ENCODE peak calls at places on chromosomes 6 and 20, in eight cellular contexts. I is A549, A is endothelial cell of umbilical vein, C is SK-N-SH, M is HepG2, L is GM12878, D is K562, S is HCT116. W is an unnamed sample.

GRCh38 chr6:159301277-159301676 is 132.1 kb downstream of the FNDC1 start:
- DNase-seq in I (no peak), A (no peak), C (no peak), M (no peak), L (no peak), D (no peak), S (no peak), W (no peak)

GRCh38 chr6:24340998-24341934 is 16.6 kb downstream of the DCDC2 start:
- DNase-seq in I (peak), A (no peak), C (no peak), M (peak), L (no peak), D (no peak), S (no peak), W (no peak)

GRCh38 chr6:165573671-165574070 is 89.4 kb downstream of the PDE10A start:
- DNase-seq in I (peak), A (peak), C (peak), M (no peak), L (no peak), D (no peak), S (peak), W (no peak)

GRCh38 chr6:128807577-128807976 is 75.4 kb upstream of the LAMA2 start:
- DNase-seq in I (peak), A (peak), C (no peak), M (peak), L (no peak), D (no peak), S (peak), W (peak)

GRCh38 chr6:12844284-12845223 is 128.0 kb downstream of the PHACTR1 start:
- DNase-seq in I (peak), A (peak), C (peak), M (peak), L (no peak), D (peak), S (peak), W (peak)

GRCh38 chr6:137495652-137496391 is 1.6 kb upstream of the OLIG3 start:
- DNase-seq in I (no peak), A (no peak), C (no peak), M (no peak), L (no peak), D (no peak), S (no peak), W (no peak)

GRCh38 chr6:47241742-47242482 is 67.8 kb downstream of the TNFRSF21 start:
- DNase-seq in I (peak), A (no peak), C (no peak), M (no peak), L (no peak), D (no peak), S (no peak), W (peak)

GRCh38 chr20:56368351-56369134 is 9.8 kb downstream of the FAM210B start:
- DNase-seq in I (no peak), A (no peak), C (no peak), M (no peak), L (no peak), D (no peak), S (no peak), W (peak)

GRCh38 chr6:49541210-49541724 is 9.2 kb upstream of the C6orf141 start:
- DNase-seq in I (peak), A (peak), C (no peak), M (peak), L (no peak), D (no peak), S (peak), W (peak)
- TF ChIP-seq MAX in I (peak), A (no peak), C (no peak), M (no peak), L (no peak), D (no peak), S (no peak), W (no peak)

GRCh38 chr6:27667651-27668441 is 194.9 kb upstream of the ZNF184 start:
- DNase-seq in I (peak), A (no peak), C (no peak), M (no peak), L (no peak), D (no peak), S (no peak), W (peak)

GRCh38 chr6:27668442-27669275 is 195.8 kb upstream of the ZNF184 start:
- DNase-seq in I (peak), A (peak), C (peak), M (peak), L (no peak), D (peak), S (peak), W (peak)

GRCh38 chr6:27667016-27667415 is 194.1 kb upstream of the ZNF184 start:
- DNase-seq in I (no peak), A (no peak), C (no peak), M (no peak), L (no peak), D (no peak), S (no peak), W (no peak)

GRCh38 chr6:27662770-27663169 is 189.9 kb upstream of the ZNF184 start:
- DNase-seq in I (peak), A (no peak), C (no peak), M (no peak), L (no peak), D (no peak), S (no peak), W (no peak)
- TF ChIP-seq MAX in I (no peak), A (no peak), C (no peak), M (no peak), L (no peak), D (no peak), S (no peak), W (no peak)

DNA sequence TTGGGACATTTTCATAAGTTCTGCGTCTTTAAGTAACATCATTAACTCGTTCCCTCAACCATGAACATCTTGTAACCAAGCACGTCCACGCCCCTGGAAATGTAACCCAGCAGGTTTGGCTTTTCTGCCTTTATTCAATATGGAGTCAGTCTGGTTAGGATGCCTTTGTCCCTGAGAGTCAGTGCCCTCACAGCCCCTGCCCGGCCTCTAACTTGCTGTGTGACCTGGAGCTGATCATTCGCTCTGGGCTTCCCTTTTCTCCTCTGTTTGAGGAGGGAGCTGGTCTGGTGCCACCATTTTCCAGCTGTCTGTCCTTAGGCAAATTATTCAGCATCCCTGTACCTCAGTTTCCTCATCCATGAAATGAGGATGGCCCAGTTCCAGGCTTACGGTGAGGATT is 26.5 kb upstream of the ANGPT4 start:
- DNase-seq in I (no peak), A (no peak), C (no peak), M (no peak), L (no peak), D (no peak), S (no peak), W (no peak)
- TF ChIP-seq MAX in I (no peak), A (no peak), C (no peak), M (no peak), L (no peak), D (no peak), S (no peak), W (no peak)

GRCh38 chr20:59104848-59105247 is 58.8 kb upstream of the ZNF831 start:
- DNase-seq in I (no peak), A (no peak), C (no peak), M (no peak), L (no peak), D (no peak), S (no peak), W (peak)
- TF ChIP-seq MAX in I (no peak), A (no peak), C (no peak), M (no peak), L (no peak), D (no peak), S (no peak), W (no peak)

GRCh38 chr6:139588734-139589418 is 214.4 kb upstream of the CITED2 start:
- DNase-seq in I (peak), A (no peak), C (no peak), M (peak), L (no peak), D (no peak), S (no peak), W (no peak)
- TF ChIP-seq MAX in I (no peak), A (no peak), C (no peak), M (no peak), L (no peak), D (no peak), S (no peak), W (no peak)

DNA sequence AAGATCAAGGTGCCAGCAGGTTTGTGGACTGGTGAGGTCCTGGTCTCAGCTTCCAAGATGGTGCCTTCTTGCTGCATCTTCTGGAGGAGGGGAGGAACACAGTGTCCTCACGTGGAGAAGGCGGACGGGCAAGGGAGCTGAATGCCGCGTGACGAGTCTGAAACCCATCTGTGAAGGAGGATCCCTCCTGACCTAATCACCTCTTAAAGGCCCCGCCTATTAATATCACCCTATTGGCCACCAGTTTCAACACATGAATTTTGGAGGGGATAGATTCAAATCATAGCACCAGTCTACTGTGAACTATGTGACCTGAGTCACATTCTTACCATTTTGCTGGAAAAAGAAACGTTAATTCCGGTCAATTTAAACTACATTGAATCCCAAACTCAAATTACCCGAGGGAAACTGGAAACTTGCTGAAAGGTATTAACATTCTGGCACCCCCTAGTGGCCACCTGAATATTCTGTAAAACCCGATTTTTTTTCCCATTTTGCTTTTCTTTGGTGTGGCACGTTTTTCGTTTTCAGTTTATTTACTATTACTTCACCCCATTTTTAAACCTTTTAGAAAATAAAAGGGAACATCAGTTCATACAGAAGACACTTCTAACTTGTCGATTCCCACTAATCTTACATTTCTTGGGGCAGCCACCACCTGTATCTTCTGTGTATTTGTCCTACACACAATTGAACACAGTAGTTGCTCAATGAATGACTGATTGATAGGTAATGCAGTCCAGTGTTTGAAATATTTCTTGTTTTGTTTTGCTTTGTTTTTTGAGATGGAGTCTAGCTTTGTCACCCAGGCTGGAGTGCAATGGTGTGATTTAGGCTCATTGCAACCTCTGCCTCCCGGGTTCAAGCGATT is 17.9 kb upstream of the CCDC170 start:
- DNase-seq in I (peak), A (peak), C (peak), M (peak), L (no peak), D (peak), S (peak), W (peak)
- TF ChIP-seq MAX in I (no peak), A (no peak), C (no peak), M (no peak), L (no peak), D (no peak), S (no peak), W (no peak)

GRCh38 chr6:14720411-14721102 is 525.3 kb upstream of the JARID2 start:
- DNase-seq in I (no peak), A (no peak), C (no peak), M (no peak), L (no peak), D (no peak), S (no peak), W (peak)
- TF ChIP-seq MAX in I (no peak), A (no peak), C (no peak), M (no peak), L (no peak), D (no peak), S (no peak), W (no peak)

DNA sequence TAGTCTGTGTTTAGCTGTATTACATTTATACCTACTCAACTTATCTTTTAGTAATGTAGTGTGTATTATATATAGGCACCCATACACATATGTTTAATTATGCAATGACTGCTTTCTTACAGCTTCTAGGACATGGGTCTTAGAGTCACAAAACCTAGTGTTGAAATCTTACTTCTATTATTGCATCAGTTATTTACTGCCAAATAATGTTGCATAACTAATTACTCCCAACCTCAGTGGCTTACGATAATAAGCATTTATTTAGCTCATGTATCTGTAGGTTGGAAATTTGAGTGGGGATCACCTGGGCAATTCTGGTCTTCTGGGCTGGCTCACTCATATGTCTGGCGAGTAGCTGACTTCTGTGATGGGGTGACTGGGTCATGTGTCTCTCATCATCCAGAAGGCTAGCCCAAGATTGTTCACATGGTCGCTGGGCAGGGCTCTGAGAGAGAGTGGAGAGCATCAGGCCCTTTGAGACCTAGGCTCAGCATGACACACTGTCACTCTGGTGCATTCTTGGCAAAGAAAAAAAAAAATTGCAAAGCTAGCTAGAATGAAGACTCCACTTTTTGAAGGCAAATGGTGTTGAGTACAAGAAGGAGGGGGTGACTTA is 187.0 kb downstream of the PLCB1 start:
- DNase-seq in I (no peak), A (no peak), C (no peak), M (no peak), L (no peak), D (no peak), S (no peak), W (peak)
- TF ChIP-seq MAX in I (no peak), A (no peak), C (no peak), M (no peak), L (no peak), D (no peak), S (no peak), W (no peak)

DNA sequence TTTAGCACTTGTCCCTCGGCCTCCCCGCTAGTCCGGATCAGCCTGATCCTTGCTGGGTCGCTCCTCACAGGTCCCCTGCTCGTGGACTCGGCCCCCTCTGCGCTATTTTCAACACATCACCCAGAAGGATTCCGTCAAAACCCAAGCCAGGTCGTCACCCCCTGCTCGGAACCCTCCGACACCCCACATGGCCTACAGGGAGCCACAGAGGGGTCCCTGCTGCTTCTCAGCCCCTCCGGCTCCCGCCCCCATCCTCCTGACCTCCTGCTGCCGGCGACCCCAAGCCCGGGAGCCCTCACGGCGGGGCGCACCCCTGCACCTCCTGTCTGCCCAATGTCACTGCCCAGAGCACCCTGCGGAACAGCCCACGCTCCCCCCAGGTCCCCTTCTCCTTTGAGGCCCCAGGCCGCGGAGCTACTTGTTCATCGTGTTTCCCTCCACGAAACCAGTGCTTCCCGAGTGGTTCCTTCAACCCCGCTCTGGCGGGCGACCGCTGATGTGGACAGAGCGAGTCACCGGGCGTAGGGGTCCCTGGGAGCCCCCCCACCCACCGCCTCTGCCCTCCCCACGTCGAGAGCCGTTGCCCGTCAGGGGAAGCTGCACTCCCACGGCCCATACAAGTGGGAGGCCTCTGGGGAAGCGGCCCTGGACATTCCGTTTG is 638 bp upstream of the MYL9 start:
- DNase-seq in I (no peak), A (no peak), C (no peak), M (no peak), L (no peak), D (no peak), S (no peak), W (peak)
- TF ChIP-seq MAX in I (no peak), A (no peak), C (no peak), M (no peak), L (no peak), D (no peak), S (no peak), W (no peak)

GRCh38 chr6:99369533-99369932 is 20.1 kb upstream of the FAXC start:
- DNase-seq in I (no peak), A (no peak), C (no peak), M (no peak), L (no peak), D (no peak), S (no peak), W (no peak)
- TF ChIP-seq MAX in I (no peak), A (no peak), C (no peak), M (no peak), L (no peak), D (no peak), S (no peak), W (no peak)

W was measured in NB4.